ENCODE peak calls at places on chromosomes 6 and 20, in five cellular contexts. One of them, this sample, is unnamed.

GRCh38 chr6:32979720-32980487 is 11.5 kb downstream of the BRD2 start:
- DNase-seq in RWPE1: no peak
- DNase-seq in A549: no peak
- DNase-seq in ovary: no peak
- DNase-seq in heart right ventricle: no peak
- DNase-seq in this sample: no peak

GRCh38 chr6:110296151-110297028 is 61.8 kb downstream of the METTL24 start:
- DNase-seq in RWPE1: no peak
- DNase-seq in A549: no peak
- DNase-seq in ovary: no peak
- DNase-seq in heart right ventricle: no peak
- DNase-seq in this sample: no peak

GRCh38 chr20:23874747-23875146 is 4.8 kb downstream of the CST5 start:
- DNase-seq in RWPE1: no peak
- DNase-seq in A549: no peak
- DNase-seq in ovary: no peak
- DNase-seq in heart right ventricle: no peak
- DNase-seq in this sample: no peak

GRCh38 chr6:39979461-39980328 is 45.4 kb upstream of the MOCS1 start:
- DNase-seq in RWPE1: no peak
- DNase-seq in A549: no peak
- DNase-seq in ovary: no peak
- DNase-seq in heart right ventricle: no peak
- DNase-seq in this sample: no peak

GRCh38 chr6:38432479-38432878 is 207.2 kb downstream of the BTBD9 start:
- DNase-seq in RWPE1: peak
- DNase-seq in A549: no peak
- DNase-seq in ovary: no peak
- DNase-seq in heart right ventricle: no peak
- DNase-seq in this sample: no peak

GRCh38 chr6:55014321-55015088 is 159.8 kb upstream of the HCRTR2 start:
- DNase-seq in RWPE1: no peak
- DNase-seq in A549: no peak
- DNase-seq in ovary: no peak
- DNase-seq in heart right ventricle: no peak
- DNase-seq in this sample: no peak

GRCh38 chr20:10433623-10434466 is at the start of gene MKKS:
- DNase-seq in RWPE1: peak
- DNase-seq in A549: peak
- DNase-seq in ovary: peak
- DNase-seq in heart right ventricle: peak
- DNase-seq in this sample: peak

GRCh38 chr20:61879694-61880093 is 186.0 kb downstream of the TAF4 start:
- DNase-seq in RWPE1: no peak
- DNase-seq in A549: no peak
- DNase-seq in ovary: no peak
- DNase-seq in heart right ventricle: no peak
- DNase-seq in this sample: no peak

GRCh38 chr6:73580247-73581149 is 59.7 kb upstream of the EEF1A1 start:
- DNase-seq in RWPE1: peak
- DNase-seq in A549: peak
- DNase-seq in ovary: peak
- DNase-seq in heart right ventricle: peak
- DNase-seq in this sample: peak

GRCh38 chr20:24952376-24953203 is 3.5 kb downstream of the CST7 start:
- DNase-seq in RWPE1: no peak
- DNase-seq in A549: no peak
- DNase-seq in ovary: no peak
- DNase-seq in heart right ventricle: no peak
- DNase-seq in this sample: no peak
- TF ChIP-seq CTCF in RWPE1: no peak
- TF ChIP-seq CTCF in A549: no peak
- TF ChIP-seq CTCF in ovary: no peak
- TF ChIP-seq CTCF in heart right ventricle: no peak
- TF ChIP-seq CTCF in this sample: no peak

GRCh38 chr6:91438570-91438969 is 851.7 kb upstream of the MAP3K7 start:
- DNase-seq in RWPE1: no peak
- DNase-seq in A549: no peak
- DNase-seq in ovary: no peak
- DNase-seq in heart right ventricle: no peak
- DNase-seq in this sample: no peak

GRCh38 chr6:91447086-91447485 is 860.2 kb upstream of the MAP3K7 start:
- DNase-seq in RWPE1: no peak
- DNase-seq in A549: no peak
- DNase-seq in ovary: no peak
- DNase-seq in heart right ventricle: no peak
- DNase-seq in this sample: no peak

GRCh38 chr6:91447530-91447929 is 860.7 kb upstream of the MAP3K7 start:
- DNase-seq in RWPE1: no peak
- DNase-seq in A549: no peak
- DNase-seq in ovary: no peak
- DNase-seq in heart right ventricle: no peak
- DNase-seq in this sample: no peak

GRCh38 chr6:91437295-91437694 is 850.4 kb upstream of the MAP3K7 start:
- DNase-seq in RWPE1: no peak
- DNase-seq in A549: no peak
- DNase-seq in ovary: no peak
- DNase-seq in heart right ventricle: no peak
- DNase-seq in this sample: no peak

GRCh38 chr6:91442342-91442741 is 855.5 kb upstream of the MAP3K7 start:
- DNase-seq in RWPE1: no peak
- DNase-seq in A549: no peak
- DNase-seq in ovary: no peak
- DNase-seq in heart right ventricle: no peak
- DNase-seq in this sample: no peak
- H3K27ac ChIP-seq in RWPE1: no peak
- H3K27ac ChIP-seq in A549: no peak
- H3K27ac ChIP-seq in ovary: no peak
- H3K27ac ChIP-seq in heart right ventricle: no peak
- H3K27ac ChIP-seq in this sample: no peak

DNA sequence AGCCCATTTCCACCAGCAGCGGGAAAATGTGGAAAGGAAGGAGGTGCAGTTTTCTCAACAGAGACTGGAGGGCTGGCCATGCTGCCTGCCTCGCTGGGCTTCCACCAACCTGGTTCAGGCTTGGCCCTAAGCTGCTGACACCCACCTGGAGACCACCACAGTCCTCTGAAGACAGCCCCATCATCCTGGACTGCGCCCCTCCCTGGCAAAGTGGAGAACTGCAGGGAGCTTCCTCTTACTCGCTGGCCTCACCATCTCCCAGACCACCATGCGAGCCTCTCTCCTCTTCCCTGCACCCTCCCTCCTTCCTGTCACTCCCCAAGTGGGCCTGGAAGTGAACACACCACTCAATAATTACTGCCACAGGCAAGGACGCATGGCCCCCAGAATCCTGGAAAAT is 71.5 kb downstream of the PSMG4 start:
- DNase-seq in RWPE1: no peak
- DNase-seq in A549: no peak
- DNase-seq in ovary: no peak
- DNase-seq in heart right ventricle: no peak
- DNase-seq in this sample: no peak
- TF ChIP-seq CTCF in RWPE1: no peak
- TF ChIP-seq CTCF in A549: no peak
- TF ChIP-seq CTCF in ovary: no peak
- TF ChIP-seq CTCF in heart right ventricle: no peak
- TF ChIP-seq CTCF in this sample: no peak

GRCh38 chr20:52814371-52814770 is 157.8 kb upstream of the TSHZ2 start:
- DNase-seq in RWPE1: no peak
- DNase-seq in A549: no peak
- DNase-seq in ovary: no peak
- DNase-seq in heart right ventricle: no peak
- DNase-seq in this sample: no peak
- H3K27ac ChIP-seq in RWPE1: no peak
- H3K27ac ChIP-seq in A549: no peak
- H3K27ac ChIP-seq in ovary: no peak
- H3K27ac ChIP-seq in heart right ventricle: no peak
- H3K27ac ChIP-seq in this sample: no peak

GRCh38 chr6:42365021-42365420 is 86.7 kb downstream of the TRERF1 start:
- DNase-seq in RWPE1: no peak
- DNase-seq in A549: no peak
- DNase-seq in ovary: no peak
- DNase-seq in heart right ventricle: no peak
- DNase-seq in this sample: no peak
- TF ChIP-seq CTCF in RWPE1: no peak
- TF ChIP-seq CTCF in A549: no peak
- TF ChIP-seq CTCF in ovary: no peak
- TF ChIP-seq CTCF in heart right ventricle: no peak
- TF ChIP-seq CTCF in this sample: no peak

GRCh38 chr6:93721386-93722048 is 302.2 kb upstream of the EPHA7 start:
- DNase-seq in RWPE1: no peak
- DNase-seq in A549: no peak
- DNase-seq in ovary: no peak
- DNase-seq in heart right ventricle: no peak
- DNase-seq in this sample: peak

GRCh38 chr6:93731306-93731705 is 311.9 kb upstream of the EPHA7 start:
- DNase-seq in RWPE1: no peak
- DNase-seq in A549: no peak
- DNase-seq in ovary: no peak
- DNase-seq in heart right ventricle: no peak
- DNase-seq in this sample: no peak

GRCh38 chr6:93727447-93727846 is 308.1 kb upstream of the EPHA7 start:
- DNase-seq in RWPE1: no peak
- DNase-seq in A549: no peak
- DNase-seq in ovary: no peak
- DNase-seq in heart right ventricle: no peak
- DNase-seq in this sample: no peak
- H3K27ac ChIP-seq in RWPE1: no peak
- H3K27ac ChIP-seq in A549: no peak
- H3K27ac ChIP-seq in ovary: no peak
- H3K27ac ChIP-seq in heart right ventricle: no peak
- H3K27ac ChIP-seq in this sample: no peak